ENCODE peak calls at places on chromosomes 13 and 19, in seven cellular contexts. J is activated T-cell treated with anti-CD3 and anti-CD28 coated beads for 1 hour; U is stimulated activated CD8-positive, alpha-beta memory T cell treated with anti-CD3 and anti-CD28 coated beads, Interleukin-4, amount 100 ng/mL, for 1 hour; H is A673; Z is NCI-H1417 treated with DMSO at 0.1 percent for 48 hours; X is Calu3; V is tibial artery. K is an unnamed sample.

GRCh38 chr13:81078048-81078447 is 737.1 kb upstream of the SPRY2 start:
- DNase-seq in J (no peak), U (no peak), H (no peak), Z (no peak), X (no peak), V (no peak), K (no peak)

GRCh38 chr13:22262328-22262920 is 591.6 kb downstream of the FGF9 start:
- DNase-seq in J (no peak), U (no peak), H (no peak), Z (no peak), X (no peak), V (no peak), K (no peak)

GRCh38 chr19:16824658-16825311 is 4.4 kb upstream of the SIN3B start:
- DNase-seq in J (no peak), U (no peak), H (no peak), Z (no peak), X (no peak), V (no peak), K (no peak)

GRCh38 chr13:33168326-33168960 is 117.1 kb downstream of the STARD13 start:
- DNase-seq in J (no peak), U (no peak), H (no peak), Z (no peak), X (no peak), V (no peak), K (no peak)

GRCh38 chr13:26950968-26951367 is 190.4 kb upstream of the GPR12 start:
- DNase-seq in J (no peak), U (no peak), H (no peak), Z (no peak), X (no peak), V (no peak), K (no peak)

GRCh38 chr19:16133818-16134217 is 9.7 kb upstream of the HSH2D start:
- DNase-seq in J (no peak), U (no peak), H (no peak), Z (no peak), X (no peak), V (no peak), K (no peak)

GRCh38 chr19:17706750-17707181 is 12.5 kb upstream of the MAP1S start:
- DNase-seq in J (no peak), U (no peak), H (peak), Z (no peak), X (no peak), V (no peak), K (peak)

GRCh38 chr13:92842145-92842544 is 384.5 kb upstream of the GPC6 start:
- DNase-seq in J (no peak), U (no peak), H (no peak), Z (no peak), X (no peak), V (no peak), K (peak)

GRCh38 chr19:46863818-46864629 is 3.2 kb downstream of the ARHGAP35 start:
- DNase-seq in J (no peak), U (no peak), H (peak), Z (no peak), X (peak), V (no peak), K (peak)

K was measured in NCI-H69.